ENCODE peak calls at places on chromosomes 16 and 17, in six cellular contexts. S is AG08395, T is activated T-cell treated with anti-CD3 and anti-CD28 coated beads for 4 hours, P is T-helper 2 cell, M is hypothalamus, H is AML-193. Q is an unnamed sample.

GRCh38 chr17:38654411-38655398 is 20.1 kb downstream of the EPOP start:
- DNase-seq in H (no peak), M (no peak), S (no peak), T (no peak), P (no peak), Q (no peak)

GRCh38 chr16:1169285-1170075 is 16.6 kb downstream of the CACNA1H start:
- DNase-seq in T (no peak), S (no peak), P (no peak), H (no peak), M (no peak), Q (no peak)

GRCh38 chr16:68313116-68313515 is 2.3 kb downstream of the PRMT7 start:
- DNase-seq in P (no peak), T (no peak), H (no peak), M (no peak), S (no peak), Q (no peak)

GRCh38 chr17:82011617-82012481 is 10.8 kb downstream of the CENPX start:
- DNase-seq in S (no peak), M (no peak), H (no peak), P (no peak), T (no peak), Q (no peak)

GRCh38 chr17:1829189-1829578 is 518 bp downstream of the SMYD4 start:
- DNase-seq in P (no peak), M (no peak), H (no peak), S (peak), T (no peak), Q (no peak)

GRCh38 chr17:82049521-82049971 is 2.1 kb downstream of the RFNG start:
- DNase-seq in S (no peak), T (no peak), M (no peak), H (no peak), P (no peak), Q (no peak)

GRCh38 chr17:29585080-29585751 is 4.2 kb downstream of the GIT1 start:
- DNase-seq in T (peak), M (no peak), P (no peak), H (no peak), S (no peak), Q (peak)

GRCh38 chr17:75088465-75088895 is 726 bp downstream of the SLC16A5 start:
- DNase-seq in M (no peak), H (peak), S (no peak), P (no peak), T (no peak), Q (no peak)

GRCh38 chr16:24950275-24950674 is 64.9 kb downstream of the ARHGAP17 start:
- DNase-seq in P (no peak), M (no peak), S (peak), T (no peak), H (no peak), Q (no peak)

GRCh38 chr16:82943371-82943770 is 316.6 kb downstream of the CDH13 start:
- DNase-seq in S (no peak), T (no peak), P (no peak), H (no peak), M (no peak), Q (no peak)

GRCh38 chr16:67437513-67437912 is 6.6 kb downstream of the HSD11B2 start:
- DNase-seq in H (no peak), T (no peak), M (no peak), P (no peak), S (no peak), Q (no peak)